ENCODE peak calls at places on chromosomes 5 and 9, in ten cellular contexts. B is H54; Q is AG04450; O is Ammon's horn; L is prostate gland; E is stimulated activated CD4-positive, alpha-beta T cell treated with anti-CD3 and anti-CD28 coated beads, TNF-alpha, amount 100 ng/mL, for 1 hour; P is WTC11; H is HuH-7.5; A is EH; U is osteocyte. K is an unnamed sample.

GRCh38 chr5:133861161-133861737 is 107.2 kb downstream of the C5orf15 start:
- DNase-seq in B (no peak), Q (no peak), O (no peak), L (no peak), E (no peak), P (no peak), H (no peak), A (no peak), U (no peak), K (no peak)

GRCh38 chr5:141615991-141616715 is 2.6 kb downstream of the DIAPH1 start:
- DNase-seq in B (no peak), Q (no peak), O (no peak), L (no peak), E (no peak), P (no peak), H (no peak), A (no peak), U (no peak), K (no peak)

GRCh38 chr5:68141494-68141893 is 74.1 kb upstream of the PIK3R1 start:
- DNase-seq in B (no peak), Q (no peak), O (no peak), L (no peak), E (no peak), P (no peak), H (no peak), A (peak; percentile 57), U (no peak), K (no peak)

GRCh38 chr9:31639444-31639843 is 745.0 kb upstream of the ACO1 start:
- DNase-seq in B (no peak), Q (no peak), O (no peak), L (no peak), E (no peak), P (no peak), H (no peak), A (no peak), U (no peak), K (no peak)

GRCh38 chr5:4216142-4216541 is 620.5 kb downstream of the IRX1 start:
- DNase-seq in B (no peak), Q (no peak), O (no peak), L (no peak), E (no peak), P (no peak), H (no peak), A (no peak), U (no peak), K (no peak)

GRCh38 chr5:12661617-12662370 is 757.5 kb upstream of the CTNND2 start:
- DNase-seq in B (no peak), Q (no peak), O (no peak), L (no peak), E (no peak), P (peak; percentile 68), H (no peak), A (no peak), U (no peak), K (no peak)

GRCh38 chr5:164203581-164204225 is 698.3 kb downstream of the MAT2B start:
- DNase-seq in B (no peak), Q (no peak), O (no peak), L (no peak), E (no peak), P (no peak), H (no peak), A (no peak), U (no peak), K (no peak)

GRCh38 chr9:128733256-128733655 is 9.3 kb upstream of the ZDHHC12 start:
- DNase-seq in B (peak; percentile 87), Q (peak; percentile 53), O (peak; percentile 71), L (peak; percentile 58), E (no peak), P (peak; percentile 95), H (peak; percentile 93), A (peak; percentile 82), U (peak; percentile 87), K (no peak)

GRCh38 chr5:154627711-154628678 is 127.2 kb upstream of the LARP1 start:
- DNase-seq in B (no peak), Q (no peak), O (no peak), L (no peak), E (no peak), P (no peak), H (no peak), A (peak; percentile 91), U (no peak), K (no peak)

GRCh38 chr5:169826618-169827017 is 153.7 kb downstream of the INSYN2B start:
- DNase-seq in B (no peak), Q (no peak), O (no peak), L (no peak), E (no peak), P (peak; percentile 15), H (no peak), A (peak; percentile 18), U (no peak), K (no peak)

GRCh38 chr5:73716284-73716808 is 90.3 kb downstream of the ARHGEF28 start:
- DNase-seq in B (no peak), Q (no peak), O (no peak), L (no peak), E (no peak), P (no peak), H (no peak), A (no peak), U (no peak), K (no peak)

GRCh38 chr9:81631213-81631745 is 58.1 kb downstream of the TLE1 start:
- DNase-seq in B (no peak), Q (no peak), O (no peak), L (no peak), E (no peak), P (no peak), H (no peak), A (no peak), U (no peak), K (no peak)

GRCh38 chr5:63111891-63112290 is 533.3 kb downstream of the LRRC70 start:
- DNase-seq in B (no peak), Q (no peak), O (no peak), L (no peak), E (no peak), P (no peak), H (no peak), A (no peak), U (no peak), K (no peak)

GRCh38 chr9:114552716-114553115 is 34.9 kb upstream of the ATP6V1G1 start:
- DNase-seq in B (peak; percentile 15), Q (no peak), O (no peak), L (no peak), E (no peak), P (no peak), H (no peak), A (peak; percentile 31), U (no peak), K (no peak)

GRCh38 chr5:141695627-141696180 is 13.7 kb upstream of the ARAP3 start:
- DNase-seq in B (no peak), Q (no peak), O (peak; percentile 57), L (no peak), E (no peak), P (no peak), H (no peak), A (peak; percentile 54), U (no peak), K (peak; percentile 64)

GRCh38 chr5:2014058-2014610 is 131.4 kb upstream of the IRX4 start:
- DNase-seq in B (no peak), Q (no peak), O (no peak), L (no peak), E (no peak), P (no peak), H (no peak), A (no peak), U (no peak), K (no peak)

GRCh38 chr5:132270706-132271105 is 13.2 kb downstream of the PDLIM4 start:
- DNase-seq in B (no peak), Q (no peak), O (no peak), L (no peak), E (no peak), P (no peak), H (no peak), A (no peak), U (peak; percentile 70), K (no peak)

GRCh38 chr9:101226161-101226560 is 158.6 kb downstream of the BAAT start:
- DNase-seq in B (no peak), Q (no peak), O (peak; percentile 90), L (no peak), E (no peak), P (no peak), H (no peak), A (no peak), U (no peak), K (no peak)

GRCh38 chr5:67102708-67103107 is 93.9 kb downstream of the CD180 start:
- DNase-seq in B (no peak), Q (no peak), O (no peak), L (no peak), E (no peak), P (no peak), H (no peak), A (no peak), U (no peak), K (no peak)

GRCh38 chr9:122912964-122913673 is at the start of gene ZBTB6:
- DNase-seq in B (peak; percentile 81), Q (peak; percentile 51), O (peak; percentile 93), L (peak; percentile 70), E (peak; percentile 43), P (peak; percentile 62), H (peak; percentile 66), A (peak; percentile 91), U (peak; percentile 89), K (peak; percentile 83)

GRCh38 chr5:150080696-150081435 is 5.5 kb downstream of the CSF1R start:
- DNase-seq in B (no peak), Q (no peak), O (no peak), L (no peak), E (no peak), P (no peak), H (no peak), A (no peak), U (peak; percentile 76), K (no peak)

GRCh38 chr9:72703574-72703973 is 182.2 kb downstream of the TMC1 start:
- DNase-seq in B (no peak), Q (no peak), O (peak; percentile 49), L (no peak), E (no peak), P (no peak), H (no peak), A (peak; percentile 19), U (no peak), K (no peak)

GRCh38 chr9:2337602-2338001 is 284.0 kb upstream of the VLDLR start:
- DNase-seq in B (no peak), Q (no peak), O (no peak), L (no peak), E (no peak), P (no peak), H (no peak), A (no peak), U (peak; percentile 2), K (no peak)

GRCh38 chr9:96327694-96328352 is 25.8 kb upstream of the HSD17B3 start:
- DNase-seq in B (peak; percentile 45), Q (peak; percentile 33), O (peak; percentile 57), L (peak; percentile 42), E (peak; percentile 1), P (no peak), H (no peak), A (peak; percentile 76), U (no peak), K (peak; percentile 19)

GRCh38 chr9:112046181-112046580 is 128.9 kb downstream of the SUSD1 start:
- DNase-seq in B (no peak), Q (no peak), O (no peak), L (no peak), E (no peak), P (no peak), H (no peak), A (peak; percentile 81), U (no peak), K (no peak)

GRCh38 chr5:61182449-61182848 is 20.2 kb upstream of the SMIM15 start:
- DNase-seq in B (no peak), Q (no peak), O (no peak), L (no peak), E (no peak), P (no peak), H (no peak), A (no peak), U (no peak), K (no peak)